ENCODE peak calls at places on chromosomes 1 and 21, in five cellular contexts. P is Kasumi-1; D is ureter; H is GM10248; Q is activated CD8-positive, alpha-beta memory T cell treated with anti-CD3 and anti-CD28 coated beads, Interleukin-2, amount 50 U/mL, for 48 hours. U is an unnamed sample.

GRCh38 chr1:244084763-244085162 is 33.7 kb downstream of the ZBTB18 start:
- DNase-seq in P (no peak), D (no peak), H (no peak), Q (no peak), U (no peak)

GRCh38 chr1:18739956-18740355 is 109.3 kb downstream of the PAX7 start:
- DNase-seq in P (no peak), D (no peak), H (no peak), Q (no peak), U (no peak)

GRCh38 chr1:211751438-211751837 is 76.0 kb upstream of the NEK2 start:
- DNase-seq in P (no peak), D (no peak), H (no peak), Q (no peak), U (no peak)

GRCh38 chr1:243493156-243494129 is 237.6 kb downstream of the SDCCAG8 start:
- DNase-seq in P (no peak), D (peak), H (no peak), Q (no peak), U (no peak)

GRCh38 chr1:3058263-3059030 is 10.6 kb upstream of the PRDM16 start:
- DNase-seq in P (no peak), D (no peak), H (no peak), Q (no peak), U (no peak)

GRCh38 chr1:11875094-11875493 is 16.3 kb upstream of the NPPB start:
- DNase-seq in P (no peak), D (no peak), H (no peak), Q (no peak), U (no peak)

GRCh38 chr1:47325530-47325929 is 8.1 kb upstream of the CMPK1 start:
- DNase-seq in P (no peak), D (no peak), H (no peak), Q (no peak), U (no peak)

GRCh38 chr1:10897321-10897980 is 101.0 kb upstream of the CASZ1 start:
- DNase-seq in P (no peak), D (no peak), H (no peak), Q (no peak), U (no peak)

GRCh38 chr1:30532621-30533020 is 190.8 kb downstream of the MATN1 start:
- DNase-seq in P (no peak), D (no peak), H (no peak), Q (no peak), U (no peak)

GRCh38 chr21:24514081-24514733 is 1093.1 kb downstream of the MRPL39 start:
- DNase-seq in P (peak), D (no peak), H (no peak), Q (no peak), U (no peak)

GRCh38 chr1:26404641-26405040 is 6.0 kb upstream of the LIN28A start:
- DNase-seq in P (no peak), D (no peak), H (no peak), Q (no peak), U (no peak)

GRCh38 chr1:116311756-116312691 is 61.0 kb upstream of the ATP1A1 start:
- DNase-seq in P (no peak), D (no peak), H (no peak), Q (no peak), U (no peak)

GRCh38 chr1:207393610-207394009 is 60.5 kb upstream of the CR2 start:
- DNase-seq in P (no peak), D (peak), H (no peak), Q (no peak), U (peak)

GRCh38 chr1:10530756-10531155 is 56.0 kb downstream of the PEX14 start:
- DNase-seq in P (peak), D (no peak), H (no peak), Q (no peak), U (no peak)

GRCh38 chr1:84253041-84253440 is 48.5 kb upstream of the SAMD13 start:
- DNase-seq in P (no peak), D (no peak), H (no peak), Q (no peak), U (no peak)

GRCh38 chr1:98668733-98669132 is 7.2 kb downstream of the SNX7 start:
- DNase-seq in P (no peak), D (no peak), H (no peak), Q (no peak), U (no peak)

GRCh38 chr1:224253721-224254120 is 70.7 kb downstream of the DEGS1 start:
- DNase-seq in P (no peak), D (no peak), H (no peak), Q (no peak), U (no peak)

GRCh38 chr1:19484793-19485361 is 462 bp downstream of the CAPZB start:
- DNase-seq in P (no peak), D (peak), H (no peak), Q (no peak), U (no peak)

GRCh38 chr1:9718006-9718680 is 66.6 kb downstream of the PIK3CD start:
- DNase-seq in P (no peak), D (no peak), H (no peak), Q (no peak), U (no peak)

GRCh38 chr1:231029841-231030240 is 10.2 kb downstream of the FAM89A start:
- DNase-seq in P (no peak), D (no peak), H (no peak), Q (no peak), U (no peak)

U was measured in prostate gland.